ENCODE peak calls at places on chromosome 12, in seven cellular contexts. S is DND-41, F is pancreas, C is thyroid gland, T is SK-N-SH, U is B cell, N is mammary epithelial cell. X is an unnamed sample.

GRCh38 chr12:122980192-122981035 is at the start of gene ARL6IP4:
- DNase-seq in F (peak; percentile 60), C (peak; percentile 64), N (peak; percentile 68), S (peak; percentile 70), U (peak; percentile 79), T (peak; percentile 91), X (peak; percentile 73)

GRCh38 chr12:79929065-79929464 is 5.8 kb downstream of the PPP1R12A start:
- DNase-seq in N (no peak), F (no peak), S (no peak), T (no peak), U (no peak), C (no peak), X (no peak)

GRCh38 chr12:4025420-4026358 is 152.5 kb upstream of the PARP11 start:
- DNase-seq in U (no peak), N (no peak), F (no peak), T (no peak), C (no peak), S (no peak), X (no peak)

GRCh38 chr12:90945070-90945649 is 9.8 kb downstream of the CCER1 start:
- DNase-seq in N (peak; percentile 17), C (no peak), U (peak; percentile 9), S (no peak), F (no peak), T (peak; percentile 20), X (no peak)

GRCh38 chr12:51788876-51789275 is 59.6 kb downstream of the FIGNL2 start:
- DNase-seq in F (no peak), T (no peak), N (peak; percentile 51), S (no peak), U (no peak), C (no peak), X (no peak)

GRCh38 chr12:93042283-93042682 is 113.2 kb upstream of the EEA1 start:
- DNase-seq in S (no peak), T (no peak), C (no peak), F (no peak), U (no peak), N (no peak), X (no peak)

GRCh38 chr12:30440826-30441602 is 254.7 kb downstream of the IPO8 start:
- DNase-seq in F (no peak), S (no peak), U (no peak), T (peak; percentile 42), N (no peak), C (no peak), X (no peak)

GRCh38 chr12:58564721-58565120 is 355.6 kb downstream of the LRIG3 start:
- DNase-seq in S (no peak), C (no peak), F (no peak), T (no peak), U (no peak), N (no peak), X (no peak)

GRCh38 chr12:6116481-6117021 is 7.9 kb downstream of the VWF start:
- DNase-seq in N (no peak), F (no peak), T (no peak), S (no peak), U (no peak), C (no peak), X (no peak)

GRCh38 chr12:68559984-68560822 is 50.5 kb upstream of the RAP1B start:
- DNase-seq in F (no peak), U (no peak), T (no peak), C (no peak), N (no peak), S (no peak), X (no peak)

GRCh38 chr12:81381951-81382350 is 304.1 kb downstream of the ACSS3 start:
- DNase-seq in N (no peak), S (no peak), C (no peak), F (no peak), T (no peak), U (no peak), X (no peak)

GRCh38 chr12:60197589-60197988 is 601.8 kb downstream of the SLC16A7 start:
- DNase-seq in C (no peak), F (no peak), N (peak; percentile 35), T (no peak), U (no peak), S (no peak), X (no peak)

GRCh38 chr12:102543494-102543893 is 63.1 kb upstream of the IGF1 start:
- DNase-seq in T (no peak), N (no peak), U (peak; percentile 22), C (peak; percentile 34), S (no peak), F (no peak), X (peak; percentile 10)

GRCh38 chr12:86710110-86710509 is 453.9 kb upstream of the MGAT4C start:
- DNase-seq in F (no peak), C (no peak), T (no peak), S (no peak), U (no peak), N (peak; percentile 12), X (no peak)

GRCh38 chr12:47757840-47758583 is 668 bp downstream of the RAPGEF3 start:
- DNase-seq in N (no peak), T (no peak), F (no peak), C (peak; percentile 84), U (no peak), S (peak; percentile 27), X (no peak)

GRCh38 chr12:21527451-21528180 is 1.5 kb downstream of the SPX start:
- DNase-seq in F (peak; percentile 68), U (peak; percentile 77), T (peak; percentile 69), C (peak; percentile 74), N (peak; percentile 55), S (no peak), X (peak; percentile 73)

GRCh38 chr12:113030875-113031525 is 25.5 kb upstream of the DTX1 start:
- DNase-seq in N (peak; percentile 66), S (peak; percentile 33), C (peak; percentile 38), F (peak; percentile 24), T (peak; percentile 71), U (peak; percentile 50), X (peak; percentile 4)

GRCh38 chr12:52672321-52672933 is 7.8 kb downstream of the KRT1 start:
- DNase-seq in N (peak; percentile 94), F (no peak), S (no peak), C (no peak), U (no peak), T (no peak), X (no peak)

GRCh38 chr12:76180401-76181277 is 96.2 kb upstream of the NAP1L1 start:
- DNase-seq in S (no peak), F (no peak), U (no peak), N (no peak), C (no peak), T (no peak), X (no peak)

GRCh38 chr12:53829130-53829529 is 77.4 kb upstream of the CISTR start:
- DNase-seq in N (no peak), S (no peak), F (no peak), U (no peak), T (no peak), C (no peak), X (no peak)

GRCh38 chr12:52608826-52609630 is 7.8 kb upstream of the KRT72 start:
- DNase-seq in C (no peak), U (no peak), S (no peak), N (no peak), T (no peak), F (no peak), X (peak; percentile 26)

GRCh38 chr12:47021298-47021697 is 58.1 kb upstream of the PCED1B start:
- DNase-seq in U (peak; percentile 63), T (peak; percentile 17), C (no peak), N (peak; percentile 93), F (no peak), S (peak; percentile 17), X (peak; percentile 16)

GRCh38 chr12:111788178-111788654 is 21.5 kb downstream of the ALDH2 start:
- DNase-seq in T (peak; percentile 48), U (peak; percentile 34), F (peak; percentile 82), N (no peak), S (no peak), C (peak; percentile 32), X (no peak)
- TF ChIP-seq CTCF in T (no peak), U (peak; percentile 52), F (peak; percentile 53), N (peak; percentile 27), S (peak; percentile 28), C (no peak), X (no peak)

DNA sequence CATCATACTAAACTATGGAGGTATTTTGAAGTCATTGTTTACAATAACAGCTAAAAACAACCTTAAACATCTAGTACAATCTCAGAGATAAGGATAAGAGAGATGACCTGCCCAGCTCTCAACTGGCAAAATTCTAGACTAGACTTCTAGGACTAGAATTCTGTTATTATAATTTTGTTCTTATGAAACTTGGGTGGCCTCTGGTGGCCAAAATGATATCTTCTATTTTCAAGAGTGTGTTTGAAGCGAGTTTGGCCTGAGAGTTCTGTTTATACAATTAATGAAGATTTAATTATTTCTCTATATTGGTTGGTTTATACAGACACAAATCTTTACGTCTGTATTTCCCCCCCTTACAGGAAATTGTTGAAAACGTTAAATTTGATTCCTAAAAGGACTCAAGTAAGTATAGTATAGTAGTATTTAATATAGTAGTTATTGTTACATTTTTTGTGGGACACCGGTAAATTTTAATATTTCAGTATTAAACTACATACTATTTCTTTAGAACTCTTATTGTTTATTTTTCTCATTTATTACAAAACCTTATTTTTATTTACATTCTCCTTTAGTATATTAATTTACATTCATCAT is 6.4 kb downstream of the PPHLN1 start:
- DNase-seq in U (peak; percentile 59), C (peak; percentile 19), N (peak; percentile 26), F (peak; percentile 24), T (peak; percentile 56), S (no peak), X (peak; percentile 55)
- TF ChIP-seq CTCF in U (peak; percentile 79), C (peak; percentile 42), N (peak; percentile 46), F (peak; percentile 29), T (peak; percentile 77), S (peak; percentile 64), X (peak; percentile 81)

DNA sequence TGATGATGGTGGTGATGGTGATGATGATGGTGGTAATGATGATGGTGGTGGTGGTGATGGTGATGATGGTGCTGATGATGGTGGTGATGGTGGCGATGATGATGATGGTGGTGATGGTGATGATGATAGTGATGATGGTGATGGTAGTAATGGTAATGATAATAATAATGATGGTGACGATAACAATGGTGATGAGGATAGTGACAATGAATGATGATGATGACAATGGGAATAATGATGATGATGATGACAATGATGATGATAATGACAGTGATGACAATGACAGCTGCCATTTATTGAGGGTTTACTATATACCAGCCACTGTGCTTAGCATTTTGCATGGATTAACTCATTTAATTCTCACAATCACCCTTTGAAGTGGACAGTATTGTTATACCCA is 94.6 kb downstream of the SRRM4 start:
- DNase-seq in T (no peak), C (no peak), N (no peak), S (no peak), U (no peak), F (no peak), X (no peak)
- TF ChIP-seq CTCF in T (no peak), C (no peak), N (no peak), S (no peak), U (no peak), F (no peak), X (no peak)

GRCh38 chr12:132385375-132385774 is 56.0 kb upstream of the GALNT9 start:
- DNase-seq in N (no peak), U (no peak), C (peak; percentile 47), T (no peak), F (no peak), S (no peak), X (no peak)

GRCh38 chr12:132386926-132387497 is 57.6 kb upstream of the GALNT9 start:
- DNase-seq in C (no peak), T (no peak), S (no peak), U (no peak), N (no peak), F (no peak), X (no peak)

GRCh38 chr12:132384916-132385315 is 55.5 kb upstream of the GALNT9 start:
- DNase-seq in N (no peak), F (no peak), S (no peak), T (no peak), C (peak; percentile 37), U (no peak), X (no peak)

GRCh38 chr12:132388379-132389015 is 59.1 kb upstream of the GALNT9 start:
- DNase-seq in U (no peak), S (no peak), F (no peak), C (no peak), N (no peak), T (no peak), X (no peak)

GRCh38 chr12:132385923-132386751 is 56.7 kb upstream of the GALNT9 start:
- DNase-seq in T (no peak), S (no peak), N (no peak), U (no peak), F (no peak), C (no peak), X (no peak)
- TF ChIP-seq CTCF in T (no peak), S (no peak), N (no peak), U (no peak), F (no peak), C (no peak), X (no peak)